ENCODE peak calls at places on chromosomes 4 and X, in seven cellular contexts. One of them, this sample, is unnamed.

GRCh38 chrX:132266583-132267355 is 47.5 kb upstream of the RAP2C start:
- DNase-seq in fibroblast of lung: peak; percentile 49
- DNase-seq in Karpas-422: no peak
- DNase-seq in hepatocyte: peak; percentile 22
- DNase-seq in left ventricle myocardium inferior: no peak
- DNase-seq in CD4-positive, CD25-positive, alpha-beta regulatory T cell: no peak
- DNase-seq in upper lobe of right lung: no peak
- DNase-seq in this sample: no peak

GRCh38 chrX:9614016-9614415 is 149.2 kb downstream of the TBL1X start:
- DNase-seq in fibroblast of lung: peak; percentile 92
- DNase-seq in Karpas-422: no peak
- DNase-seq in hepatocyte: no peak
- DNase-seq in left ventricle myocardium inferior: no peak
- DNase-seq in CD4-positive, CD25-positive, alpha-beta regulatory T cell: no peak
- DNase-seq in upper lobe of right lung: no peak
- DNase-seq in this sample: no peak

GRCh38 chrX:154457491-154458115 is 478 bp upstream of the PLXNA3 start:
- DNase-seq in fibroblast of lung: no peak
- DNase-seq in Karpas-422: peak; percentile 74
- DNase-seq in hepatocyte: peak; percentile 75
- DNase-seq in left ventricle myocardium inferior: no peak
- DNase-seq in CD4-positive, CD25-positive, alpha-beta regulatory T cell: peak; percentile 71
- DNase-seq in upper lobe of right lung: peak; percentile 78
- DNase-seq in this sample: peak; percentile 60

GRCh38 chr4:121950212-121950679 is 1.6 kb downstream of the TRPC3 start:
- DNase-seq in fibroblast of lung: peak; percentile 59
- DNase-seq in Karpas-422: peak; percentile 80
- DNase-seq in hepatocyte: peak; percentile 88
- DNase-seq in left ventricle myocardium inferior: peak; percentile 84
- DNase-seq in CD4-positive, CD25-positive, alpha-beta regulatory T cell: peak; percentile 66
- DNase-seq in upper lobe of right lung: peak; percentile 90
- DNase-seq in this sample: peak; percentile 82

GRCh38 chr4:151430737-151431457 is 21.9 kb downstream of the FHIP1A start:
- DNase-seq in fibroblast of lung: no peak
- DNase-seq in Karpas-422: no peak
- DNase-seq in hepatocyte: no peak
- DNase-seq in left ventricle myocardium inferior: no peak
- DNase-seq in CD4-positive, CD25-positive, alpha-beta regulatory T cell: no peak
- DNase-seq in upper lobe of right lung: no peak
- DNase-seq in this sample: no peak

GRCh38 chrX:73765776-73766465 is 202.9 kb downstream of the CHIC1 start:
- DNase-seq in fibroblast of lung: no peak
- DNase-seq in Karpas-422: peak; percentile 94
- DNase-seq in hepatocyte: no peak
- DNase-seq in left ventricle myocardium inferior: no peak
- DNase-seq in CD4-positive, CD25-positive, alpha-beta regulatory T cell: no peak
- DNase-seq in upper lobe of right lung: no peak
- DNase-seq in this sample: no peak

GRCh38 chr4:105765690-105766407 is 57.3 kb downstream of the GSTCD start:
- DNase-seq in fibroblast of lung: peak; percentile 94
- DNase-seq in Karpas-422: no peak
- DNase-seq in hepatocyte: peak; percentile 44
- DNase-seq in left ventricle myocardium inferior: no peak
- DNase-seq in CD4-positive, CD25-positive, alpha-beta regulatory T cell: no peak
- DNase-seq in upper lobe of right lung: no peak
- DNase-seq in this sample: no peak

GRCh38 chrX:38087594-38087993 is 81.2 kb downstream of the SYTL5 start:
- DNase-seq in fibroblast of lung: no peak
- DNase-seq in Karpas-422: no peak
- DNase-seq in hepatocyte: no peak
- DNase-seq in left ventricle myocardium inferior: no peak
- DNase-seq in CD4-positive, CD25-positive, alpha-beta regulatory T cell: no peak
- DNase-seq in upper lobe of right lung: no peak
- DNase-seq in this sample: no peak

GRCh38 chr4:137960371-137961050 is 281.6 kb downstream of the SLC7A11 start:
- DNase-seq in fibroblast of lung: peak; percentile 90
- DNase-seq in Karpas-422: no peak
- DNase-seq in hepatocyte: no peak
- DNase-seq in left ventricle myocardium inferior: no peak
- DNase-seq in CD4-positive, CD25-positive, alpha-beta regulatory T cell: no peak
- DNase-seq in upper lobe of right lung: no peak
- DNase-seq in this sample: no peak

GRCh38 chrX:72306085-72306801 is 529 bp upstream of the CITED1 start:
- DNase-seq in fibroblast of lung: peak; percentile 6
- DNase-seq in Karpas-422: no peak
- DNase-seq in hepatocyte: no peak
- DNase-seq in left ventricle myocardium inferior: no peak
- DNase-seq in CD4-positive, CD25-positive, alpha-beta regulatory T cell: no peak
- DNase-seq in upper lobe of right lung: no peak
- DNase-seq in this sample: no peak

GRCh38 chr4:146916479-146917076 is 29.1 kb downstream of the TTC29 start:
- DNase-seq in fibroblast of lung: peak; percentile 29
- DNase-seq in Karpas-422: peak; percentile 81
- DNase-seq in hepatocyte: peak; percentile 48
- DNase-seq in left ventricle myocardium inferior: no peak
- DNase-seq in CD4-positive, CD25-positive, alpha-beta regulatory T cell: peak; percentile 31
- DNase-seq in upper lobe of right lung: no peak
- DNase-seq in this sample: no peak

GRCh38 chrX:118503260-118504041 is 7.8 kb downstream of the DOCK11 start:
- DNase-seq in fibroblast of lung: no peak
- DNase-seq in Karpas-422: no peak
- DNase-seq in hepatocyte: no peak
- DNase-seq in left ventricle myocardium inferior: no peak
- DNase-seq in CD4-positive, CD25-positive, alpha-beta regulatory T cell: no peak
- DNase-seq in upper lobe of right lung: no peak
- DNase-seq in this sample: no peak

GRCh38 chrX:13570245-13570573 is 808 bp downstream of the EGFL6 start:
- DNase-seq in fibroblast of lung: no peak
- DNase-seq in Karpas-422: no peak
- DNase-seq in hepatocyte: no peak
- DNase-seq in left ventricle myocardium inferior: no peak
- DNase-seq in CD4-positive, CD25-positive, alpha-beta regulatory T cell: no peak
- DNase-seq in upper lobe of right lung: no peak
- DNase-seq in this sample: no peak

GRCh38 chr4:158793021-158793420 is 24.2 kb downstream of the FNIP2 start:
- DNase-seq in fibroblast of lung: no peak
- DNase-seq in Karpas-422: no peak
- DNase-seq in hepatocyte: no peak
- DNase-seq in left ventricle myocardium inferior: no peak
- DNase-seq in CD4-positive, CD25-positive, alpha-beta regulatory T cell: no peak
- DNase-seq in upper lobe of right lung: no peak
- DNase-seq in this sample: no peak

GRCh38 chr4:158020734-158021346 is 152.0 kb downstream of the GASK1B start:
- DNase-seq in fibroblast of lung: peak; percentile 98
- DNase-seq in Karpas-422: no peak
- DNase-seq in hepatocyte: peak; percentile 42
- DNase-seq in left ventricle myocardium inferior: no peak
- DNase-seq in CD4-positive, CD25-positive, alpha-beta regulatory T cell: no peak
- DNase-seq in upper lobe of right lung: no peak
- DNase-seq in this sample: no peak

GRCh38 chr4:177320721-177321120 is 11.0 kb downstream of the NEIL3 start:
- DNase-seq in fibroblast of lung: no peak
- DNase-seq in Karpas-422: no peak
- DNase-seq in hepatocyte: no peak
- DNase-seq in left ventricle myocardium inferior: no peak
- DNase-seq in CD4-positive, CD25-positive, alpha-beta regulatory T cell: no peak
- DNase-seq in upper lobe of right lung: no peak
- DNase-seq in this sample: no peak

GRCh38 chr4:18695733-18696527 is 674.4 kb upstream of the LCORL start:
- DNase-seq in fibroblast of lung: no peak
- DNase-seq in Karpas-422: no peak
- DNase-seq in hepatocyte: no peak
- DNase-seq in left ventricle myocardium inferior: no peak
- DNase-seq in CD4-positive, CD25-positive, alpha-beta regulatory T cell: no peak
- DNase-seq in upper lobe of right lung: no peak
- DNase-seq in this sample: no peak

GRCh38 chr4:190014771-190015537 is 12.1 kb downstream of the FRG2 start:
- DNase-seq in fibroblast of lung: no peak
- DNase-seq in Karpas-422: no peak
- DNase-seq in hepatocyte: peak; percentile 44
- DNase-seq in left ventricle myocardium inferior: no peak
- DNase-seq in CD4-positive, CD25-positive, alpha-beta regulatory T cell: no peak
- DNase-seq in upper lobe of right lung: no peak
- DNase-seq in this sample: peak; percentile 45

GRCh38 chr4:119005888-119006287 is 117.2 kb downstream of the SYNPO2 start:
- DNase-seq in fibroblast of lung: no peak
- DNase-seq in Karpas-422: no peak
- DNase-seq in hepatocyte: no peak
- DNase-seq in left ventricle myocardium inferior: no peak
- DNase-seq in CD4-positive, CD25-positive, alpha-beta regulatory T cell: no peak
- DNase-seq in upper lobe of right lung: no peak
- DNase-seq in this sample: no peak
- H3K4me1 ChIP-seq in fibroblast of lung: no peaks in the 10 kb centered on the region
- H3K4me1 ChIP-seq in Karpas-422: no peaks in the 10 kb centered on the region
- H3K4me1 ChIP-seq in hepatocyte: no peaks in the 10 kb centered on the region
- H3K4me1 ChIP-seq in left ventricle myocardium inferior: peaks cover 72% of the 10 kb centered on the region
- H3K4me1 ChIP-seq in CD4-positive, CD25-positive, alpha-beta regulatory T cell: no peaks in the 10 kb centered on the region
- H3K4me1 ChIP-seq in upper lobe of right lung: no peaks in the 10 kb centered on the region
- H3K4me1 ChIP-seq in this sample: peaks cover 2% of the 10 kb centered on the region

GRCh38 chr4:184350964-184351363 is 123.4 kb downstream of the IRF2 start:
- DNase-seq in fibroblast of lung: no peak
- DNase-seq in Karpas-422: no peak
- DNase-seq in hepatocyte: no peak
- DNase-seq in left ventricle myocardium inferior: no peak
- DNase-seq in CD4-positive, CD25-positive, alpha-beta regulatory T cell: no peak
- DNase-seq in upper lobe of right lung: no peak
- DNase-seq in this sample: no peak

GRCh38 chr4:184350213-184350817 is 124.0 kb downstream of the IRF2 start:
- DNase-seq in fibroblast of lung: no peak
- DNase-seq in Karpas-422: no peak
- DNase-seq in hepatocyte: no peak
- DNase-seq in left ventricle myocardium inferior: no peak
- DNase-seq in CD4-positive, CD25-positive, alpha-beta regulatory T cell: no peak
- DNase-seq in upper lobe of right lung: no peak
- DNase-seq in this sample: no peak

GRCh38 chr4:184347251-184348239 is 126.8 kb downstream of the IRF2 start:
- DNase-seq in fibroblast of lung: peak; percentile 74
- DNase-seq in Karpas-422: peak; percentile 89
- DNase-seq in hepatocyte: peak; percentile 83
- DNase-seq in left ventricle myocardium inferior: peak; percentile 37
- DNase-seq in CD4-positive, CD25-positive, alpha-beta regulatory T cell: no peak
- DNase-seq in upper lobe of right lung: no peak
- DNase-seq in this sample: peak; percentile 74

GRCh38 chr4:184348311-184349233 is 125.8 kb downstream of the IRF2 start:
- DNase-seq in fibroblast of lung: peak; percentile 25
- DNase-seq in Karpas-422: no peak
- DNase-seq in hepatocyte: peak; percentile 87
- DNase-seq in left ventricle myocardium inferior: peak; percentile 43
- DNase-seq in CD4-positive, CD25-positive, alpha-beta regulatory T cell: no peak
- DNase-seq in upper lobe of right lung: no peak
- DNase-seq in this sample: no peak

GRCh38 chr4:184349283-184350039 is 124.9 kb downstream of the IRF2 start:
- DNase-seq in fibroblast of lung: no peak
- DNase-seq in Karpas-422: no peak
- DNase-seq in hepatocyte: no peak
- DNase-seq in left ventricle myocardium inferior: no peak
- DNase-seq in CD4-positive, CD25-positive, alpha-beta regulatory T cell: no peak
- DNase-seq in upper lobe of right lung: no peak
- DNase-seq in this sample: no peak
- H3K4me1 ChIP-seq in fibroblast of lung: no peaks in the 10 kb centered on the region
- H3K4me1 ChIP-seq in Karpas-422: peaks cover 47% of the 10 kb centered on the region
- H3K4me1 ChIP-seq in hepatocyte: peaks cover 45% of the 10 kb centered on the region
- H3K4me1 ChIP-seq in left ventricle myocardium inferior: peaks cover 52% of the 10 kb centered on the region
- H3K4me1 ChIP-seq in CD4-positive, CD25-positive, alpha-beta regulatory T cell: no peaks in the 10 kb centered on the region
- H3K4me1 ChIP-seq in upper lobe of right lung: peaks cover 44% of the 10 kb centered on the region
- H3K4me1 ChIP-seq in this sample: peaks cover 54% of the 10 kb centered on the region

GRCh38 chr4:169927280-169927679 is 98.9 kb downstream of the MFAP3L start:
- DNase-seq in fibroblast of lung: no peak
- DNase-seq in Karpas-422: no peak
- DNase-seq in hepatocyte: no peak
- DNase-seq in left ventricle myocardium inferior: no peak
- DNase-seq in CD4-positive, CD25-positive, alpha-beta regulatory T cell: no peak
- DNase-seq in upper lobe of right lung: no peak
- DNase-seq in this sample: no peak

GRCh38 chr4:169922632-169923276 is 103.4 kb downstream of the MFAP3L start:
- DNase-seq in fibroblast of lung: peak; percentile 23
- DNase-seq in Karpas-422: no peak
- DNase-seq in hepatocyte: no peak
- DNase-seq in left ventricle myocardium inferior: no peak
- DNase-seq in CD4-positive, CD25-positive, alpha-beta regulatory T cell: no peak
- DNase-seq in upper lobe of right lung: no peak
- DNase-seq in this sample: no peak

GRCh38 chr4:169921237-169921636 is 105.0 kb downstream of the MFAP3L start:
- DNase-seq in fibroblast of lung: no peak
- DNase-seq in Karpas-422: no peak
- DNase-seq in hepatocyte: no peak
- DNase-seq in left ventricle myocardium inferior: no peak
- DNase-seq in CD4-positive, CD25-positive, alpha-beta regulatory T cell: no peak
- DNase-seq in upper lobe of right lung: no peak
- DNase-seq in this sample: no peak

GRCh38 chr4:169925678-169926077 is 100.5 kb downstream of the MFAP3L start:
- DNase-seq in fibroblast of lung: peak; percentile 35
- DNase-seq in Karpas-422: no peak
- DNase-seq in hepatocyte: no peak
- DNase-seq in left ventricle myocardium inferior: no peak
- DNase-seq in CD4-positive, CD25-positive, alpha-beta regulatory T cell: no peak
- DNase-seq in upper lobe of right lung: no peak
- DNase-seq in this sample: no peak

GRCh38 chr4:169921732-169922131 is 104.5 kb downstream of the MFAP3L start:
- DNase-seq in fibroblast of lung: no peak
- DNase-seq in Karpas-422: no peak
- DNase-seq in hepatocyte: no peak
- DNase-seq in left ventricle myocardium inferior: no peak
- DNase-seq in CD4-positive, CD25-positive, alpha-beta regulatory T cell: no peak
- DNase-seq in upper lobe of right lung: no peak
- DNase-seq in this sample: no peak
- H3K4me1 ChIP-seq in fibroblast of lung: no peaks in the 10 kb centered on the region
- H3K4me1 ChIP-seq in Karpas-422: no peaks in the 10 kb centered on the region
- H3K4me1 ChIP-seq in hepatocyte: peaks cover 7% of the 10 kb centered on the region
- H3K4me1 ChIP-seq in left ventricle myocardium inferior: no peaks in the 10 kb centered on the region
- H3K4me1 ChIP-seq in CD4-positive, CD25-positive, alpha-beta regulatory T cell: no peaks in the 10 kb centered on the region
- H3K4me1 ChIP-seq in upper lobe of right lung: no peaks in the 10 kb centered on the region
- H3K4me1 ChIP-seq in this sample: no peaks in the 10 kb centered on the region

DNA sequence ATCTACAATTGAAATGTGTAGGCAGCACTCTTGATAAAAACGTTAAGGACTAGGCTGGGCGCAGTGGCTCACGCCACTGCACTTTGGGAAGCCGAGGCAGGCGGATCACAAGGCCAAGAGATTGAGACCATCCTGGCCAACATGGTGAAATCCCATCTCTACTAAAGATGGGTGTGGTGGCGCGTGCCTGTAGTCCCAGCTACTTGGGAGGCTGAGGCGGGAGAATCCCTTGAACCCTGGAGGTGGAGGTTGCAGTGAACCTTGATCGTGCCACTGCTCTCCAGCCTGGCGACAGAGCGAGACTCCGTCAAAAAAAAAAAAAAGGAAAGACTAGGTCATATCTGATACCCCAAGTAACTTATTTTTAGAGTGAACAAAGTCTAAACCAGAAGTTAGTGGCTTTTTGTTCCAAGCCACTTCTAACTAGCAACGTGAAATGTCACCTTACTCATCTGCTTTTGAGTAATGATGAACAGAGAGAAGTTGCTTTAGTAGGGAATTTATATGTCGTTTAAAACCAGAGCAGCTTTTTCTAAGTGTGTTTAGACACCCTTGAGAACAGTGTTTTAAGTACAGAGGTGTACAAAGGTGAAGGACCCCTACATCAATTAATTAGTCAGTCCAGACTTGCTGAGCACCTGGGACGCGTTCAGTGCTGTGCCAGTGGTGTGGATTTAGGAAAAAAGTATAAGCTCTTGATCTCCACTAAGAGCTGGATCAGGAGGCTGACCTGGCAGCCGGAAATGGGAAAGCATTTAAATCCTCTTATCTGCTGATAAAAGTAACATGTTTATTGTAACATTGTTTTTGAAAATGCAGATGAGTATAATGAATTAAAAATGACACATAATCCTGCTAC is 23.5 kb downstream of the SPRY1 start:
- DNase-seq in fibroblast of lung: no peak
- DNase-seq in Karpas-422: no peak
- DNase-seq in hepatocyte: no peak
- DNase-seq in left ventricle myocardium inferior: no peak
- DNase-seq in CD4-positive, CD25-positive, alpha-beta regulatory T cell: no peak
- DNase-seq in upper lobe of right lung: no peak
- DNase-seq in this sample: no peak
- H3K4me1 ChIP-seq in fibroblast of lung: peaks cover 6% of the 10 kb centered on the region
- H3K4me1 ChIP-seq in Karpas-422: no peaks in the 10 kb centered on the region
- H3K4me1 ChIP-seq in hepatocyte: peaks cover 17% of the 10 kb centered on the region
- H3K4me1 ChIP-seq in left ventricle myocardium inferior: peaks cover 14% of the 10 kb centered on the region
- H3K4me1 ChIP-seq in CD4-positive, CD25-positive, alpha-beta regulatory T cell: peaks cover 3% of the 10 kb centered on the region
- H3K4me1 ChIP-seq in upper lobe of right lung: peaks cover 11% of the 10 kb centered on the region
- H3K4me1 ChIP-seq in this sample: peaks cover 30% of the 10 kb centered on the region

This sample was measured in lower lobe of right lung.